ENCODE peak calls at places on chromosomes 3 and 15, in six cellular contexts. R is endodermal cell, Q is AG09309, H is dorsolateral prefrontal cortex, J is kidney epithelial cell, N is mesothelial cell of epicardium. C is an unnamed sample.

GRCh38 chr3:65177879-65178484 is 490.2 kb upstream of the ADAMTS9 start:
- DNase-seq in R (no peak), Q (peak), H (no peak), J (no peak), N (no peak), C (no peak)

GRCh38 chr15:69164807-69165636 is 4.6 kb downstream of the GLCE start:
- DNase-seq in R (no peak), Q (no peak), H (no peak), J (no peak), N (no peak), C (no peak)

GRCh38 chr3:81295906-81296305 is 465.5 kb downstream of the GBE1 start:
- DNase-seq in R (no peak), Q (no peak), H (no peak), J (no peak), N (no peak), C (no peak)

GRCh38 chr15:35626531-35626930 is 80.6 kb upstream of the DPH6 start:
- DNase-seq in R (no peak), Q (no peak), H (no peak), J (no peak), N (no peak), C (no peak)

GRCh38 chr3:183134844-183135243 is 27.7 kb downstream of the LAMP3 start:
- DNase-seq in R (no peak), Q (no peak), H (no peak), J (no peak), N (no peak), C (no peak)

GRCh38 chr15:39172380-39173281 is 408.2 kb upstream of the THBS1 start:
- DNase-seq in R (no peak), Q (no peak), H (peak), J (peak), N (no peak), C (no peak)

GRCh38 chr3:133942761-133943535 is 47.3 kb upstream of the RAB6B start:
- DNase-seq in R (peak), Q (no peak), H (no peak), J (no peak), N (no peak), C (no peak)

GRCh38 chr3:197329382-197329781 is 31.0 kb upstream of the DLG1 start:
- DNase-seq in R (peak), Q (no peak), H (no peak), J (no peak), N (no peak), C (no peak)

GRCh38 chr3:126551066-126551838 is 7.5 kb downstream of the C3orf22 start:
- DNase-seq in R (no peak), Q (no peak), H (no peak), J (no peak), N (peak), C (no peak)

GRCh38 chr3:97882975-97883598 is 61.3 kb downstream of the CRYBG3 start:
- DNase-seq in R (no peak), Q (peak), H (no peak), J (no peak), N (no peak), C (no peak)

GRCh38 chr15:84671211-84671610 is 13.2 kb upstream of the NMB start:
- DNase-seq in R (no peak), Q (peak), H (no peak), J (no peak), N (no peak), C (no peak)

GRCh38 chr15:75666823-75667501 is 19.2 kb downstream of the SNX33 start:
- DNase-seq in R (no peak), Q (peak), H (no peak), J (peak), N (no peak), C (no peak)

GRCh38 chr15:75661041-75661778 is 13.5 kb downstream of the SNX33 start:
- DNase-seq in R (peak), Q (peak), H (peak), J (peak), N (peak), C (no peak)

GRCh38 chr15:75662823-75663519 is 15.3 kb downstream of the SNX33 start:
- DNase-seq in R (no peak), Q (no peak), H (no peak), J (no peak), N (no peak), C (no peak)

GRCh38 chr15:75661779-75662140 is 14.0 kb downstream of the SNX33 start:
- DNase-seq in R (no peak), Q (no peak), H (no peak), J (no peak), N (no peak), C (no peak)

GRCh38 chr15:75663931-75664421 is 16.3 kb downstream of the SNX33 start:
- DNase-seq in R (no peak), Q (no peak), H (no peak), J (no peak), N (no peak), C (no peak)
- TF ChIP-seq CTCF in R (no peak), Q (no peak), H (no peak), J (no peak), N (no peak), C (no peak)

GRCh38 chr15:101773496-101774100 is 29.7 kb upstream of the OR4F6 start:
- DNase-seq in R (peak), Q (no peak), H (no peak), J (no peak), N (no peak), C (no peak)
- TF ChIP-seq CTCF in R (peak), Q (peak), H (no peak), J (no peak), N (no peak), C (peak)

GRCh38 chr3:62667714-62668113 is 207.5 kb downstream of the CADPS start:
- DNase-seq in R (peak), Q (no peak), H (no peak), J (no peak), N (no peak), C (no peak)
- TF ChIP-seq CTCF in R (peak), Q (no peak), H (no peak), J (peak), N (peak), C (no peak)

DNA sequence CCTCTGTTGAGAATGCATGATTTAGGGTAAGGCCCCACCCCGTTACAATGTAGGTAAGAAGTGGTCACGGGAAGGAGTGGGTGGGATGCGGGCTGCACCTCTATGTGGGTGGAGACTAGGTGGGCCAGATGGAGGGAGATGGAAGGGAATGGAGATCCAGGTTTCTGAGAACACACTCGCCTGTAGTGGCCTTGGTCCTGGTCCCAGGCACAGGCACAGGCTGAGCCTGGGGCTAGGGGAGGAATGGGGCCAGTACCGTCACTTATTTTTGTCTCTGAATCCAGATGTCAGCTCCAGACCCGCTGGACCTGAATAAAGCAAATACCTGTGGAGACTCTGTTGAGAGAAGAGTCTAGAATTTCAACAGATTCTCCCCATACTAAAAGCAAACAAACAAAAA is 31.5 kb downstream of the GOLGA6A start:
- DNase-seq in R (no peak), Q (no peak), H (no peak), J (no peak), N (no peak), C (no peak)
- TF ChIP-seq CTCF in R (no peak), Q (no peak), H (no peak), J (no peak), N (no peak), C (no peak)